ENCODE peak calls at places on chromosomes 11 and 22, in six cellular contexts. Z is right lobe of liver, K is sigmoid colon, U is heart left ventricle, E is K562, D is testis. A is an unnamed sample.

GRCh38 chr11:111776398-111777093 is 10.4 kb upstream of the PPP2R1B start:
- DNase-seq in Z (no peak), U (no peak), E (no peak), K (no peak), D (no peak), A (no peak)

GRCh38 chr11:86192858-86193257 is 51.7 kb upstream of the EED start:
- DNase-seq in Z (no peak), D (no peak), E (no peak), U (no peak), K (no peak), A (no peak)

GRCh38 chr22:32823024-32823730 is 21.7 kb downstream of the TIMP3 start:
- DNase-seq in K (peak), Z (peak), D (peak), E (peak), U (no peak), A (no peak)

GRCh38 chr11:65493367-65494176 is 5.3 kb upstream of the MALAT1 start:
- DNase-seq in D (no peak), E (peak), Z (peak), K (peak), U (peak), A (peak)

GRCh38 chr11:20963596-20963995 is 294.2 kb downstream of the NELL1 start:
- DNase-seq in Z (no peak), K (no peak), E (no peak), U (no peak), D (no peak), A (no peak)

GRCh38 chr11:94193288-94193687 is 64.6 kb downstream of the PANX1 start:
- DNase-seq in Z (peak), U (no peak), D (no peak), E (no peak), K (no peak), A (no peak)

GRCh38 chr11:119222308-119222707 is 16.2 kb downstream of the CBL start:
- DNase-seq in U (no peak), K (no peak), Z (no peak), D (no peak), E (no peak), A (no peak)

GRCh38 chr11:5004429-5005274 is 10.0 kb downstream of the OR51L1 start:
- DNase-seq in Z (peak), E (peak), U (peak), K (no peak), D (peak), A (peak)

GRCh38 chr11:74443071-74443864 is 24.1 kb downstream of the KCNE3 start:
- DNase-seq in U (no peak), E (no peak), D (no peak), Z (peak), K (no peak), A (no peak)

GRCh38 chr11:109405671-109406070 is 16.3 kb upstream of the C11orf87 start:
- DNase-seq in K (no peak), Z (no peak), U (no peak), E (no peak), D (no peak), A (no peak)

GRCh38 chr11:87037450-87038234 is at the start of gene TMEM135:
- DNase-seq in E (peak), U (peak), K (peak), D (peak), Z (peak), A (peak)

GRCh38 chr11:18455686-18456372 is at the start of gene LDHAL6A:
- DNase-seq in Z (no peak), U (no peak), K (no peak), E (peak), D (peak), A (no peak)

GRCh38 chr11:9760180-9760550 is 96.3 kb downstream of the SWAP70 start:
- DNase-seq in U (peak), Z (peak), K (peak), D (peak), E (no peak), A (peak)

GRCh38 chr22:25159028-25159427 is 40.6 kb upstream of the CRYBB3 start:
- DNase-seq in Z (no peak), E (no peak), K (no peak), D (no peak), U (no peak), A (no peak)

GRCh38 chr11:94794287-94795168 is 26.4 kb downstream of the AMOTL1 start:
- DNase-seq in K (peak), Z (peak), U (peak), D (peak), E (peak), A (peak)

GRCh38 chr22:17867160-17867785 is 93.0 kb upstream of the BID start:
- DNase-seq in E (peak), D (peak), U (peak), K (peak), Z (no peak), A (no peak)

GRCh38 chr22:32031466-32031865 is 11.6 kb upstream of the SLC5A1 start:
- DNase-seq in K (no peak), D (no peak), U (no peak), E (no peak), Z (no peak), A (no peak)

GRCh38 chr11:12863605-12864121 is 145.5 kb upstream of the RASSF10 start:
- DNase-seq in Z (no peak), K (no peak), U (no peak), E (no peak), D (no peak), A (no peak)

GRCh38 chr11:15159085-15159484 is 44.4 kb downstream of the INSC start:
- DNase-seq in K (no peak), U (no peak), Z (no peak), D (no peak), E (peak), A (no peak)

GRCh38 chr11:110531056-110531756 is 101.5 kb downstream of the FDX1 start:
- DNase-seq in U (no peak), K (no peak), Z (no peak), D (peak), E (no peak), A (no peak)

GRCh38 chr11:74330065-74330858 is 18.8 kb upstream of the P4HA3 start:
- DNase-seq in D (no peak), U (no peak), K (no peak), E (no peak), Z (no peak), A (no peak)

GRCh38 chr11:115334932-115335788 is 169.1 kb downstream of the CADM1 start:
- DNase-seq in Z (no peak), E (peak), K (no peak), U (no peak), D (no peak), A (no peak)

GRCh38 chr11:57336111-57336666 is 497 bp upstream of the SSRP1 start:
- DNase-seq in K (no peak), D (no peak), E (no peak), Z (no peak), U (no peak), A (no peak)

GRCh38 chr11:17550455-17551346 is 3.6 kb downstream of the OTOG start:
- DNase-seq in Z (no peak), K (no peak), E (no peak), D (no peak), U (no peak), A (no peak)

GRCh38 chr11:130771708-130772107 is 144.6 kb downstream of the SNX19 start:
- DNase-seq in D (no peak), U (no peak), Z (no peak), E (no peak), K (no peak), A (no peak)

GRCh38 chr11:131463609-131464008 is 93.2 kb downstream of the NTM start:
- DNase-seq in D (no peak), K (no peak), U (no peak), Z (no peak), E (no peak), A (no peak)

GRCh38 chr11:24697722-24698121 is 200.9 kb downstream of the LUZP2 start:
- DNase-seq in D (no peak), E (no peak), K (no peak), U (no peak), Z (no peak), A (no peak)

GRCh38 chr11:133078591-133079179 is 453.6 kb downstream of the OPCML start:
- DNase-seq in D (peak), E (peak), K (no peak), U (no peak), Z (no peak), A (no peak)
- TF ChIP-seq CTCF in D (peak), E (peak), K (peak), U (peak), Z (peak), A (peak)

GRCh38 chr22:36322602-36322915 is 65.2 kb downstream of the MYH9 start:
- DNase-seq in E (no peak), U (no peak), K (no peak), Z (no peak), D (no peak), A (no peak)
- H3K27ac ChIP-seq in E (no peak), U (peak), K (peak), Z (peak), D (peak), A (peak)

GRCh38 chr22:30305519-30305905 is 16.2 kb upstream of the CASTOR1 start:
- DNase-seq in D (peak), K (peak), Z (no peak), U (peak), E (no peak), A (peak)
- TF ChIP-seq POLR2A in D (no peak), K (no peak), Z (peak), U (peak), E (no peak), A (peak)

GRCh38 chr22:30857791-30858190 is 110.8 kb downstream of the MORC2 start:
- DNase-seq in K (no peak), E (no peak), Z (no peak), D (no peak), U (no peak), A (no peak)
- TF ChIP-seq CTCF in K (no peak), E (no peak), Z (no peak), D (no peak), U (no peak), A (no peak)

DNA sequence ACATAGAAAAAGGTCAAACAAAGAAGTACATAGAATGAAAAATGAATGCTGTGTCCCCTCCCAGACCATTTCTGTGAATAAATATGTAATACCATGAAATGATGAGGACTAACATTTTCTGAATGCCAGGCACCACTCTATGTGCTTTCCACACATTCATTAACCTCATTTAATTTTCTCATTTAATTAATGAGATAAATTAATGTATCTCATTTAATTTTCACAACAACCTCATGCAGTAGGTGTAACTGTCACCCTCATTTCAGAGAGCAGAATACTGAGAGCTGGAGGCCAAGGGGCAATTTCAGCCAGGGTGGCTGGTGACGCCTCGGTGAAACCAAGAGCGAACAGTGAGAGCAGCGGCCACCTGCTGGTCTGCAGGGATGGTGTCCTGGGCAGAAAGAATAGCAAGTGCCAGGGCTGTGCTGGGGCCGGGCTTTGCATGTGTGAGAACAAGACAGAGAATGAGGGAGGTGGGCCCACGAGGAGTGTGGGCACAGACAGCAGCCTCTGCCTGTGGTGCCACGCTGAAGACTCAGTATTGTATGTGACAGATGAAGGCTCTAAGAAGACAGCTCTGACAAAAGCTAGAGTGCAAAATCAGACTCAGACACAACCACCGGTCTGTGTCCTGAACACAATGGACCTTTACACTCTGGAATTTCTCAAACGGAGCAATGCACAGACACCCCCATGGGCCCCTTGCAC is 1.8 kb upstream of the SERPIND1 start:
- DNase-seq in E (no peak), U (no peak), D (no peak), Z (peak), K (no peak), A (no peak)
- H3K27ac ChIP-seq in E (no peak), U (no peak), D (no peak), Z (peak), K (no peak), A (no peak)

GRCh38 chr11:128250482-128250881 is 336.9 kb downstream of the ETS1 start:
- DNase-seq in K (no peak), U (no peak), Z (no peak), E (no peak), D (no peak), A (no peak)
- TF ChIP-seq POLR2A in K (no peak), U (no peak), Z (no peak), E (no peak), D (no peak), A (no peak)

GRCh38 chr11:659532-660085 is 22.5 kb downstream of the DRD4 start:
- DNase-seq in K (no peak), Z (no peak), D (no peak), U (no peak), E (no peak), A (no peak)
- TF ChIP-seq CTCF in K (no peak), Z (no peak), D (no peak), U (no peak), E (no peak), A (no peak)

GRCh38 chr22:30002861-30003489 is 77.3 kb upstream of the HORMAD2 start:
- DNase-seq in E (no peak), U (no peak), Z (no peak), D (no peak), K (no peak), A (no peak)
- H3K27ac ChIP-seq in E (no peak), U (no peak), Z (no peak), D (no peak), K (no peak), A (no peak)

DNA sequence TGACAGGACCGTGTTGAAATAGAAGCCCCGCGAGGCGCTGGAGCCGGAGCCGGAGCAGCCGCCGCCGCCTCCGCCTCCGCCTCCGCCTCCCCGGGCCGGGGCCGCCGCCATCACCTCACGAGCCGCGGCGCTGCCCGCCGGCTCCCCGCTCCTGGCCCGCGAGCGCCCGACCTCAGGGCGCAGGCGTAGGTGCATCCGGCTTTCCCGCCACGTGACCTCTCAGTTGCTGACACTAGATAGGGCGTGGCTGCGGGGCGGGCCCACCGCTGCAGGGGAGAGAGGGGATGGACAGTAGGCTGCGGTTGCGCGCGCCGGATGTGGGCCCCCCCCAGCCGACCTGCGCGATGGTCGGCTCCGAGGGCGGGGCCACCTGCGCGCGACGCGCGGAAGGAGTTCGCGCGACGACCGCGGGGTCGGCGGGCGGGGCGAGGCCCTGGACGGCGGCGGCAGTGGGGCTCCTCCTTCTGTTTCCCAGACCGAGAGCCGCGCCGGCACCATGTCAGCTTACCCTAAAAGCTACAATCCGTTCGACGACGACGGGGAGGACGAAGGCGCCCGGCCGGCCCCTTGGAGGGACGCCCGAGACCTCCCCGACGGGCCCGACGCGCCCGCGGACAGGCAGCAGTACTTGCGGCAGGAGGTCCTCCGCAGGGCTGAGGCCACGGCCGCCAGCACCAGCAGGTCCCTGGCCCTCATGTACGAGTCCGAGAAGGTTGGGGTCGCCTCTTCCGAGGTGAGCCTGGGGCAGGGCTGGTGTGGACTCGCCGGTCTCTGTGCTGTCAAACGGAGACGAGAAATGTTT is at the start of the genes PI4KA and SNAP29:
- DNase-seq in U (peak), K (peak), Z (peak), D (peak), E (peak), A (peak)
- TF ChIP-seq POLR2A in U (peak), K (peak), Z (peak), D (peak), E (no peak), A (no peak)

A was measured in upper lobe of left lung.